ENCODE peak calls at places on chromosomes 2 and 18, in eight cellular contexts. T is fibroblast of mammary gland, U is type B pancreatic cell, G is Calu3, S is endothelial cell, A is GM10248, W is WTC11, Y is cardiac fibroblast. J is an unnamed sample.

GRCh38 chr2:19349911-19350677 is 8.3 kb downstream of the OSR1 start:
- DNase-seq in G (peak), S (peak), A (peak), Y (peak), W (peak), U (no peak), T (no peak), J (no peak)

GRCh38 chr18:76979906-76980305 is 152.7 kb downstream of the MBP start:
- DNase-seq in W (no peak), A (no peak), G (no peak), Y (no peak), T (no peak), U (peak), S (no peak), J (no peak)

GRCh38 chr2:29606105-29606871 is 315.1 kb downstream of the ALK start:
- DNase-seq in W (no peak), Y (peak), A (no peak), U (no peak), S (no peak), T (peak), G (no peak), J (no peak)

GRCh38 chr2:127193948-127194267 is 26.2 kb downstream of the CYP27C1 start:
- DNase-seq in U (no peak), A (no peak), Y (peak), G (no peak), T (peak), W (no peak), S (no peak), J (no peak)

GRCh38 chr2:127597984-127598380 is 48.0 kb upstream of the GPR17 start:
- DNase-seq in S (no peak), W (no peak), A (no peak), G (no peak), T (peak), U (peak), Y (no peak), J (no peak)

GRCh38 chr2:64410673-64411072 is 43.3 kb upstream of the LGALSL start:
- DNase-seq in S (no peak), U (no peak), A (no peak), W (no peak), T (no peak), Y (no peak), G (no peak), J (no peak)

GRCh38 chr2:160194351-160194750 is 5.7 kb downstream of the ITGB6 start:
- DNase-seq in S (no peak), G (no peak), Y (no peak), U (no peak), W (no peak), A (no peak), T (no peak), J (no peak)

GRCh38 chr2:20355131-20355530 is 4.5 kb upstream of the PUM2 start:
- DNase-seq in A (no peak), W (no peak), T (peak), S (no peak), U (no peak), G (no peak), Y (peak), J (no peak)

GRCh38 chr18:47316924-47317323 is 65.5 kb upstream of the SKOR2 start:
- DNase-seq in T (no peak), Y (no peak), S (no peak), U (no peak), A (no peak), G (no peak), W (no peak), J (no peak)

GRCh38 chr2:145140658-145141057 is 620.7 kb upstream of the ZEB2 start:
- DNase-seq in W (no peak), A (no peak), Y (no peak), T (no peak), S (no peak), G (no peak), U (no peak), J (no peak)

GRCh38 chr2:96872591-96873349 is 2.9 kb upstream of the SEMA4C start:
- DNase-seq in W (no peak), T (peak), G (no peak), U (no peak), A (no peak), Y (peak), S (no peak), J (no peak)

GRCh38 chr2:239302808-239303557 is 97.8 kb downstream of the HDAC4 start:
- DNase-seq in S (no peak), A (peak), T (no peak), W (no peak), U (no peak), G (no peak), Y (no peak), J (no peak)

GRCh38 chr2:42100696-42101585 is 53.1 kb downstream of the PKDCC start:
- DNase-seq in S (peak), G (peak), W (peak), Y (peak), U (no peak), T (peak), A (peak), J (no peak)

GRCh38 chr2:128780434-128781080 is 461.9 kb upstream of the HS6ST1 start:
- DNase-seq in T (no peak), Y (no peak), S (no peak), W (no peak), U (no peak), A (no peak), G (no peak), J (no peak)

GRCh38 chr18:57837917-57838548 is 34.9 kb upstream of the ATP8B1 start:
- DNase-seq in G (no peak), Y (peak), U (no peak), T (no peak), S (no peak), A (peak), W (no peak), J (no peak)

GRCh38 chr18:48215876-48216638 is 193.1 kb downstream of the ZBTB7C start:
- DNase-seq in T (no peak), S (no peak), W (no peak), A (no peak), G (no peak), U (no peak), Y (no peak), J (no peak)

GRCh38 chr2:42046819-42047487 is 868 bp upstream of the PKDCC start:
- DNase-seq in Y (peak), G (no peak), A (no peak), T (no peak), W (peak), U (no peak), S (peak), J (no peak)

GRCh38 chr2:161677634-161678033 is 53.4 kb downstream of the SLC4A10 start:
- DNase-seq in G (no peak), Y (no peak), A (no peak), U (no peak), T (no peak), S (no peak), W (no peak), J (no peak)

GRCh38 chr18:57649536-57650495 is 28.2 kb upstream of the NARS1 start:
- DNase-seq in U (no peak), S (no peak), T (peak), A (peak), W (no peak), Y (peak), G (no peak), J (no peak)

GRCh38 chr2:199819746-199820145 is 31.2 kb downstream of the FTCDNL1 start:
- DNase-seq in W (no peak), T (peak), Y (no peak), S (no peak), A (no peak), G (no peak), U (no peak), J (no peak)

GRCh38 chr2:238974061-238974460 is 126.2 kb downstream of the TWIST2 start:
- DNase-seq in W (no peak), A (no peak), U (no peak), Y (peak), S (no peak), T (peak), G (no peak), J (no peak)

GRCh38 chr2:127051780-127052067 is 55.2 kb downstream of the BIN1 start:
- DNase-seq in G (no peak), U (no peak), S (no peak), W (no peak), A (no peak), T (no peak), Y (no peak), J (no peak)

GRCh38 chr2:157419031-157419580 is 24.8 kb downstream of the CYTIP start:
- DNase-seq in A (no peak), Y (no peak), W (no peak), G (no peak), U (no peak), S (no peak), T (no peak), J (no peak)

GRCh38 chr2:136381722-136382633 is 264.0 kb upstream of the CXCR4 start:
- DNase-seq in Y (no peak), T (no peak), U (no peak), G (no peak), A (peak), S (no peak), W (no peak), J (no peak)

GRCh38 chr18:28099237-28099636 is 77.7 kb downstream of the CDH2 start:
- DNase-seq in U (no peak), T (no peak), G (no peak), A (no peak), S (no peak), Y (no peak), W (no peak), J (no peak)

GRCh38 chr2:112881217-112882000 is 29.6 kb upstream of the IL37 start:
- DNase-seq in G (peak), Y (peak), W (no peak), S (no peak), A (peak), U (no peak), T (peak), J (no peak)

GRCh38 chr2:86747708-86748627 is 27.9 kb downstream of the RMND5A start:
- DNase-seq in Y (peak), U (no peak), S (no peak), G (peak), W (no peak), T (peak), A (peak), J (no peak)

GRCh38 chr2:33059452-33060156 is 112.9 kb downstream of the LTBP1 start:
- DNase-seq in T (no peak), S (no peak), A (no peak), W (no peak), Y (no peak), G (no peak), U (no peak), J (no peak)

GRCh38 chr2:41197781-41198180 is 745.9 kb upstream of the SLC8A1 start:
- DNase-seq in A (no peak), S (no peak), G (no peak), U (no peak), T (peak), Y (peak), W (no peak), J (no peak)

GRCh38 chr2:113085542-113085941 is 17.8 kb downstream of the IL1F10 start:
- DNase-seq in S (no peak), Y (no peak), G (no peak), T (no peak), A (no peak), W (no peak), U (no peak), J (no peak)

GRCh38 chr2:17539993-17540812 is at the start of gene VSNL1:
- DNase-seq in S (peak), T (peak), G (peak), U (peak), W (peak), A (peak), Y (peak), J (no peak)
- TF ChIP-seq CTCF in S (no peak), T (no peak), G (no peak), U (no peak), W (no peak), A (no peak), Y (no peak), J (no peak)

DNA sequence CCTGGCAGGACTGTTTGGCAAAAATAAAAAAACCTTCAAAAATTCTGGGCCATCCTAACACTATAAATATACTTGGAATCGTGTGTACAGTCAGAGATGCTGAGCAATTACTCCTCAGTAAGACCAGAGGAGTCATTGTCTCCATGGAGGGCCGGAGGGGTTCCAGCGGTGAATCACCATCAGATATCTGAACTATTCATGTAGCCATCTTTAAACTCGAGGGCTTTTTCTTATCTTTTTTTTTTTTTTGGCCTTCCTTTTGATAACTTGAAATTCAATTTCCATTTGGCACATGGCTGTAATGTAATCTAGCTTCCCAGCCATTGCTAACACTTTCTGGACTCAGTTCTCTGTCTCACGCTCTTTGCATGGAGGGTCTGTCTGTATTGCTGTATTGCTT is 7.4 kb upstream of the FHL2 start:
- DNase-seq in W (no peak), Y (peak), U (no peak), T (peak), S (no peak), A (no peak), G (no peak), J (no peak)
- TF ChIP-seq CTCF in W (no peak), Y (no peak), U (no peak), T (no peak), S (no peak), A (no peak), G (no peak), J (no peak)

GRCh38 chr2:37143986-37144385 is 12.8 kb downstream of the EIF2AK2 start:
- DNase-seq in G (no peak), T (peak), S (no peak), U (no peak), W (no peak), Y (no peak), A (no peak), J (no peak)

GRCh38 chr2:37149626-37150322 is 7.0 kb downstream of the EIF2AK2 start:
- DNase-seq in S (no peak), U (no peak), A (no peak), Y (no peak), T (no peak), W (no peak), G (no peak), J (no peak)

GRCh38 chr2:37153224-37153623 is 3.6 kb downstream of the EIF2AK2 start:
- DNase-seq in U (no peak), W (no peak), Y (no peak), A (no peak), S (no peak), T (no peak), G (no peak), J (no peak)

GRCh38 chr2:37146062-37146461 is 10.7 kb downstream of the EIF2AK2 start:
- DNase-seq in T (no peak), U (no peak), G (no peak), W (no peak), A (no peak), Y (no peak), S (no peak), J (no peak)

GRCh38 chr2:37148325-37148724 is 8.5 kb downstream of the EIF2AK2 start:
- DNase-seq in T (no peak), G (peak), A (no peak), U (no peak), W (no peak), S (no peak), Y (no peak), J (no peak)
- TF ChIP-seq CTCF in T (no peak), G (no peak), A (no peak), U (no peak), W (no peak), S (no peak), Y (no peak), J (no peak)

DNA sequence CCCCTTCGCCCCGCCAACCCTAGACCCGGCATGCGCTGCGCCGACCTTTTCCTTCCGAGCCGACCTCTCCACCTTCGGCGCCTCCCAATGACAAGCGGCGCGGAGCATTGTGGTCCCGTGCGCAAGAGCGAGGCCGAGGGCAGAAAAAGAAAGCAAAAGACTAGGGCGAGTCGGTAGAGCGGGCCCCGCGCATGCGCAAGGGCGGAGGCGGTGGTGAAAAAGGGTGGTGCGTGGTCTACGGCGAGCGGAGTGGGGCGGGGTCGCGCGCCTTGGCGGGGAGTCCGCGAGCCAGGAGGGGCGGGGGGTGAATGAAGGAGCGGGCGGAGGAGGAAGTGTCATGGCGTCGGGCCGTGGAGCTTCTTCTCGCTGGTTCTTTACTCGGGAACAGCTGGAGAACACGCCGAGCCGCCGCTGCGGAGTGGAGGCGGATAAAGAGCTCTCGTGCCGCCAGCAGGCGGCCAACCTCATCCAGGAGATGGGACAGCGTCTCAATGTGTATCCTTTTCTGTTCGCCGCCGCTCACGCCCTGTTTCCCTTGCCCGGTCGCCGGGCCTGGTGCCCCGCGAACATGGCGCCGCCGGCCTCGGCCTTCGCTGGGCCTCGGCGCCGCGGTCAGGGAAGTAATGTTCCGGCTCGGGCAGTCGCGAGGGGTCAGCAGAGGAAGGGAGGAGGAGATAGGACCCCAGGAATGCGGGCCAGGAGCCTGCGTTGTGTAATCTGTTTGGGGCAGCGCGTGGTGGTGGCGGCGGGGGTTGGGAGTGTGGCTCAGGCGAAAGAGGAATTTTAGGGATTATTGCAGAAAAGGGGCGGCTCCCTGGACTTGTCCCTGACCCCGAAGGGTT is at the start of gene CCNT2:
- DNase-seq in Y (peak), U (peak), T (peak), A (peak), W (peak), S (peak), G (peak), J (peak)
- TF ChIP-seq CTCF in Y (no peak), U (peak), T (no peak), A (no peak), W (no peak), S (no peak), G (no peak), J (no peak)